ENCODE peak calls at places on chromosomes 2 and 18, in ten cellular contexts. X is stimulated activated CD8-positive, alpha-beta memory T cell treated with anti-CD3 and anti-CD28 coated beads, Interleukin-15, amount 100 ng/mL, for 1 hour; W is activated T-cell treated with anti-CD3 and anti-CD28 coated beads for 1 hour; F is NCI-H1105; T is caudate nucleus; P is hippocampal formation; K is Right ventricle myocardium superior; R is erythroblast; Q is progenitor cell of endocrine pancreas; S is SJSA1. B is an unnamed sample.

GRCh38 chr18:58682429-58683069 is 11.3 kb downstream of the MALT1 start:
- DNase-seq in X (no peak), W (no peak), F (peak), T (no peak), P (no peak), K (peak), R (peak), Q (no peak), S (peak), B (no peak)

GRCh38 chr2:240508832-240509545 is 48.8 kb downstream of the ANKMY1 start:
- DNase-seq in X (no peak), W (no peak), F (no peak), T (no peak), P (no peak), K (no peak), R (no peak), Q (no peak), S (no peak), B (no peak)

GRCh38 chr2:220243571-220243970 is 616.1 kb downstream of the SLC4A3 start:
- DNase-seq in X (no peak), W (no peak), F (no peak), T (no peak), P (no peak), K (no peak), R (no peak), Q (no peak), S (peak), B (no peak)

GRCh38 chr2:241314181-241314932 is 1.1 kb downstream of the HDLBP start:
- DNase-seq in X (no peak), W (no peak), F (no peak), T (no peak), P (no peak), K (no peak), R (peak), Q (no peak), S (no peak), B (no peak)

GRCh38 chr2:219293736-219294201 is 14.6 kb downstream of the DNAJB2 start:
- DNase-seq in X (no peak), W (no peak), F (no peak), T (no peak), P (no peak), K (no peak), R (no peak), Q (no peak), S (no peak), B (no peak)

GRCh38 chr2:141105763-141106162 is 1025.1 kb downstream of the LRP1B start:
- DNase-seq in X (no peak), W (no peak), F (no peak), T (no peak), P (no peak), K (no peak), R (no peak), Q (no peak), S (no peak), B (no peak)

GRCh38 chr18:77102246-77103040 is 30.1 kb downstream of the MBP start:
- DNase-seq in X (no peak), W (no peak), F (no peak), T (no peak), P (no peak), K (no peak), R (no peak), Q (no peak), S (peak), B (no peak)

GRCh38 chr2:63012541-63012940 is 38.1 kb upstream of the OTX1 start:
- DNase-seq in X (no peak), W (no peak), F (no peak), T (no peak), P (no peak), K (no peak), R (no peak), Q (no peak), S (no peak), B (no peak)

GRCh38 chr18:303011-303410 is 35.2 kb upstream of the THOC1 start:
- DNase-seq in X (no peak), W (no peak), F (no peak), T (no peak), P (no peak), K (no peak), R (no peak), Q (no peak), S (no peak), B (no peak)

GRCh38 chr2:96527052-96527964 is 9.2 kb upstream of the ARID5A start:
- DNase-seq in X (no peak), W (peak), F (no peak), T (no peak), P (no peak), K (no peak), R (no peak), Q (no peak), S (no peak), B (peak)

B was measured in activated CD4-positive, CD25-positive, alpha-beta regulatory T cell.